ENCODE peak calls at places on chromosomes 16 and 17, in nine cellular contexts. M is prostate gland, K is lower lobe of right lung, O is left lung, V is ovary, N is stomach, C is dorsolateral prefrontal cortex, I is OCI-LY7, G is tibial artery. U is an unnamed sample.

GRCh38 chr16:67773099-67773498 is 33.3 kb downstream of the RANBP10 start:
- DNase-seq in M (peak), K (no peak), O (no peak), V (peak), N (no peak), C (no peak), I (no peak), G (peak), U (peak)

GRCh38 chr17:66951605-66951953 is 12.9 kb upstream of the CACNG4 start:
- DNase-seq in M (peak), K (no peak), O (no peak), V (no peak), N (no peak), C (no peak), I (no peak), G (no peak), U (no peak)

GRCh38 chr16:79593074-79593531 is 7.4 kb downstream of the MAF start:
- DNase-seq in M (no peak), K (no peak), O (no peak), V (no peak), N (no peak), C (no peak), I (no peak), G (no peak), U (peak)

GRCh38 chr17:1649116-1649843 is 386 bp downstream of the RILP start:
- DNase-seq in M (peak), K (peak), O (peak), V (peak), N (peak), C (peak), I (peak), G (peak), U (peak)

GRCh38 chr17:1491406-1492248 is 859 bp downstream of the MYO1C start:
- DNase-seq in M (no peak), K (peak), O (peak), V (peak), N (peak), C (no peak), I (peak), G (peak), U (peak)

GRCh38 chr17:27155866-27156265 is 138.0 kb upstream of the WSB1 start:
- DNase-seq in M (no peak), K (peak), O (no peak), V (no peak), N (no peak), C (no peak), I (no peak), G (no peak), U (no peak)

GRCh38 chr17:63476857-63477470 is at the start of gene ACE:
- DNase-seq in M (peak), K (no peak), O (no peak), V (peak), N (peak), C (no peak), I (peak), G (no peak), U (peak)

GRCh38 chr17:72244494-72244893 is 123.7 kb downstream of the SOX9 start:
- DNase-seq in M (no peak), K (no peak), O (no peak), V (no peak), N (no peak), C (no peak), I (no peak), G (no peak), U (no peak)

GRCh38 chr16:25633549-25633948 is 58.2 kb upstream of the HS3ST4 start:
- DNase-seq in M (no peak), K (no peak), O (no peak), V (no peak), N (no peak), C (no peak), I (no peak), G (no peak), U (no peak)

GRCh38 chr16:4682616-4683254 is 10.6 kb upstream of the NUDT16L1 start:
- DNase-seq in M (peak), K (peak), O (no peak), V (peak), N (peak), C (peak), I (no peak), G (no peak), U (no peak)

GRCh38 chr17:40139566-40140058 is 725 bp upstream of the CASC3 start:
- DNase-seq in M (peak), K (no peak), O (no peak), V (peak), N (no peak), C (no peak), I (no peak), G (no peak), U (no peak)

GRCh38 chr16:88389621-88390160 is 6.9 kb downstream of the ZNF469 start:
- DNase-seq in M (no peak), K (no peak), O (no peak), V (no peak), N (no peak), C (no peak), I (no peak), G (no peak), U (no peak)

GRCh38 chr17:2957631-2958286 is 105.6 kb downstream of the OR1D5 start:
- DNase-seq in M (no peak), K (no peak), O (no peak), V (no peak), N (peak), C (no peak), I (no peak), G (no peak), U (no peak)

GRCh38 chr16:27852116-27852515 is 211.4 kb downstream of the GSG1L start:
- DNase-seq in M (no peak), K (no peak), O (no peak), V (no peak), N (no peak), C (no peak), I (no peak), G (no peak), U (no peak)

GRCh38 chr17:42387663-42388380 is 420 bp downstream of the STAT3 start:
- DNase-seq in M (peak), K (peak), O (peak), V (no peak), N (peak), C (peak), I (peak), G (peak), U (no peak)

GRCh38 chr17:36777118-36777517 is 160.2 kb upstream of the LHX1 start:
- DNase-seq in M (no peak), K (no peak), O (no peak), V (no peak), N (no peak), C (no peak), I (no peak), G (no peak), U (no peak)

GRCh38 chr16:81189100-81189664 is 49.3 kb upstream of the BCO1 start:
- DNase-seq in M (no peak), K (peak), O (peak), V (peak), N (peak), C (peak), I (no peak), G (peak), U (peak)

GRCh38 chr17:61554209-61554608 is 36.8 kb downstream of the NACA2 start:
- DNase-seq in M (no peak), K (no peak), O (no peak), V (no peak), N (no peak), C (no peak), I (no peak), G (no peak), U (no peak)

GRCh38 chr17:58083491-58084316 is 485 bp downstream of the DYNLL2 start:
- DNase-seq in M (peak), K (peak), O (peak), V (peak), N (peak), C (no peak), I (peak), G (peak), U (peak)

GRCh38 chr17:68431661-68432071 is 25.6 kb downstream of the WIPI1 start:
- DNase-seq in M (no peak), K (no peak), O (no peak), V (no peak), N (no peak), C (no peak), I (peak), G (no peak), U (no peak)

GRCh38 chr17:6427284-6427781 is 7.6 kb downstream of the AIPL1 start:
- DNase-seq in M (no peak), K (no peak), O (no peak), V (no peak), N (no peak), C (no peak), I (no peak), G (no peak), U (no peak)
- H3K4me3 ChIP-seq in M (no peak), K (no peak), O (no peak), V (no peak), N (no peak), C (no peak), I (no peak), G (no peak), U (no peak)

GRCh38 chr16:62089715-62090114 is 53.5 kb upstream of the CDH8 start:
- DNase-seq in M (no peak), K (no peak), O (no peak), V (no peak), N (no peak), C (no peak), I (no peak), G (no peak), U (no peak)

DNA sequence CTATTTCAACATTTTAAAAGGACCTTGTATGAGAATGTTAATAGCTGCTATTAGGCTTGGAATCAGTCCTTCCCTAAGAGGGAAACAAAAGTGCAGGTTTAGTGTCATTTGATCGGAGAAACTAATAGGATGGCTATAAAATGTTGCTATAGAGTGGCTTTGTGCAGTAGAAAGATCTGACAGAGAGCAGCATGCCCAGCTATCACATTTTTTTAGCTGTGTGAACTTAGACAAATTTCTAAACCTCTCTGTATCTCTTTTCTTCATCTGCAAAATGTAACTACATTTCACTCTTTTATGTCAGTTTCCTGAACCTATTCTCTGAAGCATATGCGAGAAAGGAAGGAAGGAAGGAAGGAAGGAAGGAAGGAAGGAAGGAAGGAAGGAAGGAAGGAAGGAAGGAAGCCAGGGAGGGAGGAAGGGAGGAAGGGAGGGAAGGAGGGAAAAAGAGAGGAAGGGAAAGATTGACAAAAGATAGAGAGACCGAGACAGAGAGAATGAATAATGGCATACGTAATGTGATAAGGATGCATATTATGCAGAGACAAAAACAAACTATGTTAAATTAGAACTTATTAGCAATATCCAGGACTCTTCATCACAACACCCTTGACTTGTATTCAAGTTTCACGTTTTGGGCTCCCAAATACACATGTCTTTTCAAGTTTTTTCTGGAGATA is 52.6 kb upstream of the CDH8 start:
- DNase-seq in M (no peak), K (no peak), O (no peak), V (no peak), N (no peak), C (no peak), I (no peak), G (no peak), U (no peak)
- H3K4me3 ChIP-seq in M (no peak), K (no peak), O (no peak), V (no peak), N (no peak), C (no peak), I (no peak), G (no peak), U (no peak)

DNA sequence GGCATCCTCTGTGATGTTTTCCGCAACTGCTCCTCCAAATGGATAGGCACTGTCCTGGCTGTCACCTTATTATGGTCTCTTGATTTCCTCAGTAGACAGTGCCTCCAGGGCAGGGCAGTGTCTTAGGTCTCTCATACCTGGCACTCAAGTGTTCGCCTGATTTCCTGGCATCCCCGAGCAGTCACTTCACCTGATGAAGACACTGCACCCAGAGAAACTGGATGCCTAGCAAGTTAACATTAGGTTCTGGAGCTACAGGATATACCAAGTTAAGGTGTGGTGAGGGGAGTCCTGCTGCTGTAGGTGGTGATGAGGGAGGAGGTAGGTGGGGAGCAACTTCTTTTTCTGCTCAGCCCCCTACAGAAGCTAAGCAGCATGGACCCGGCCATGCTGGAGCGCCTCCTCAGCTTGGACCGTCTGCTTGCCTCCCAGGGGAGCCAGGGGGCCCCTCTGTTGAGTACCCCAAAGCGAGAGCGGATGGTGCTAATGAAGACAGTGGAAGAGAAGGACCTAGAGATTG is 3.9 kb upstream of the MAZ start:
- DNase-seq in M (no peak), K (no peak), O (no peak), V (no peak), N (no peak), C (no peak), I (no peak), G (no peak), U (no peak)
- H3K4me3 ChIP-seq in M (no peak), K (no peak), O (no peak), V (no peak), N (no peak), C (no peak), I (no peak), G (no peak), U (no peak)

DNA sequence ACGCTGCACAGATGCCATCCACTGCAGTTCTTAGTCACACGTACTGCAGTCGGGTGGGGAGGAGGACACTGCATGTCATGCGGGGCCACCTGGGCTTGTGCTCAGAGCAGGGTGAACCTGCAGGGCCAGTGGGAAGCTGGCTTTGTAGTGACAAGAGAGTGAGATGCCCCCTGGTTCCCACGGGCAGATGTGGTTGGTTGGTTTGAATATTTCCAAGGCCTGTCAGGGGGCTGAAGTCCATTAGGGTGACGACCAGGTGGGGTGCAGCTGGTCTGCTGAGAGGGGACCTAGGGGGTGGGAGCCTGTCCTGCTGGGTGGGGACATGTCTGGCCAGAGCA is 14.3 kb downstream of the ZNF213 start:
- DNase-seq in M (no peak), K (no peak), O (no peak), V (no peak), N (no peak), C (no peak), I (no peak), G (no peak), U (no peak)
- H3K4me3 ChIP-seq in M (no peak), K (peak), O (no peak), V (no peak), N (peak), C (peak), I (peak), G (peak), U (no peak)

GRCh38 chr17:75722542-75723095 is 1.4 kb downstream of the ITGB4 start:
- DNase-seq in M (no peak), K (peak), O (no peak), V (no peak), N (no peak), C (no peak), I (no peak), G (no peak), U (no peak)

GRCh38 chr17:75721463-75722011 is 278 bp downstream of the ITGB4 start:
- DNase-seq in M (no peak), K (peak), O (no peak), V (no peak), N (peak), C (no peak), I (no peak), G (no peak), U (no peak)

GRCh38 chr17:75722076-75722475 is 817 bp downstream of the ITGB4 start:
- DNase-seq in M (no peak), K (peak), O (no peak), V (no peak), N (peak), C (no peak), I (no peak), G (no peak), U (no peak)

GRCh38 chr17:75724016-75725003 is 3.1 kb downstream of the ITGB4 start:
- DNase-seq in M (no peak), K (no peak), O (no peak), V (no peak), N (no peak), C (no peak), I (no peak), G (no peak), U (no peak)

GRCh38 chr17:75723201-75723930 is 2.1 kb downstream of the ITGB4 start:
- DNase-seq in M (peak), K (peak), O (no peak), V (no peak), N (peak), C (no peak), I (no peak), G (no peak), U (no peak)
- H3K4me3 ChIP-seq in M (peak), K (peak), O (no peak), V (no peak), N (peak), C (no peak), I (no peak), G (no peak), U (no peak)

GRCh38 chr17:76675648-76676047 is 32.1 kb upstream of the ST6GALNAC1 start:
- DNase-seq in M (no peak), K (no peak), O (no peak), V (no peak), N (no peak), C (no peak), I (no peak), G (no peak), U (no peak)
- H3K4me3 ChIP-seq in M (no peak), K (no peak), O (no peak), V (no peak), N (no peak), C (no peak), I (no peak), G (no peak), U (no peak)

U was measured in testis.